ENCODE peak calls at places on chromosomes 11 and 22, in eight cellular contexts. F, X, A, I, Z, P, W and G are unnamed samples.

GRCh38 chr22:31230155-31230870 is 18.2 kb downstream of the LIMK2 start:
- DNase-seq in F (no peak), X (no peak), W (no peak), Z (no peak), I (no peak), P (no peak), A (no peak), G (no peak)

GRCh38 chr11:72483412-72484186 is 49.3 kb upstream of the CLPB start:
- DNase-seq in X (peak), I (no peak), A (no peak), F (peak), P (peak), Z (no peak), W (no peak), G (no peak)

GRCh38 chr11:2987881-2988280 is 4.2 kb downstream of the NAP1L4 start:
- DNase-seq in I (peak), X (no peak), P (no peak), F (no peak), Z (no peak), A (no peak), W (no peak), G (no peak)

GRCh38 chr11:29328961-29329441 is 687.8 kb downstream of the KCNA4 start:
- DNase-seq in P (no peak), W (no peak), Z (no peak), F (no peak), X (no peak), I (no peak), A (no peak), G (peak)

GRCh38 chr22:43346521-43346929 is 3.4 kb upstream of the SCUBE1 start:
- DNase-seq in P (peak), F (peak), Z (peak), I (peak), A (no peak), X (peak), W (no peak), G (peak)

GRCh38 chr22:35961480-35961902 is 67.1 kb downstream of the RBFOX2 start:
- DNase-seq in I (no peak), A (peak), P (peak), X (no peak), W (peak), F (no peak), Z (peak), G (no peak)

GRCh38 chr11:126025822-126026221 is 36.8 kb downstream of the CDON start:
- DNase-seq in P (no peak), F (no peak), I (no peak), Z (no peak), W (no peak), X (no peak), A (no peak), G (no peak)

GRCh38 chr11:2713721-2714462 is 14.1 kb upstream of the KCNQ1OT1 start:
- DNase-seq in Z (no peak), A (no peak), I (no peak), W (no peak), F (no peak), X (no peak), P (no peak), G (no peak)

GRCh38 chr11:32586576-32587190 is 3.1 kb downstream of the EIF3M start:
- DNase-seq in P (no peak), F (no peak), Z (no peak), X (no peak), W (no peak), A (no peak), I (no peak), G (no peak)

GRCh38 chr11:69934861-69935494 is 115.8 kb upstream of the FGF3 start:
- DNase-seq in Z (no peak), F (no peak), W (no peak), A (no peak), I (no peak), P (no peak), X (no peak), G (no peak)

GRCh38 chr22:19648419-19648929 is 65.8 kb upstream of the SEPTIN5 start:
- DNase-seq in P (no peak), F (no peak), A (no peak), W (no peak), Z (no peak), X (no peak), I (no peak), G (no peak)

GRCh38 chr22:37923927-37924326 is 17.8 kb downstream of the MICALL1 start:
- DNase-seq in X (no peak), F (no peak), A (no peak), Z (no peak), P (no peak), W (no peak), I (no peak), G (no peak)

GRCh38 chr22:31361743-31362142 is 15.6 kb upstream of the PATZ1 start:
- DNase-seq in A (no peak), W (no peak), P (no peak), F (no peak), I (no peak), X (no peak), Z (no peak), G (no peak)

GRCh38 chr11:82978422-82979099 is 77.0 kb downstream of the DDIAS start:
- DNase-seq in I (no peak), W (peak), P (no peak), X (no peak), Z (no peak), F (no peak), A (no peak), G (no peak)

GRCh38 chr22:17441326-17441725 is 72.1 kb downstream of the CECR2 start:
- DNase-seq in X (no peak), P (no peak), W (no peak), A (no peak), Z (no peak), I (no peak), F (no peak), G (no peak)

GRCh38 chr11:97722065-97722464 is 1298.7 kb upstream of the CNTN5 start:
- DNase-seq in W (peak), A (no peak), X (no peak), P (no peak), F (no peak), Z (no peak), I (no peak), G (no peak)

GRCh38 chr11:13126430-13126829 is 117.3 kb downstream of the RASSF10 start:
- DNase-seq in A (no peak), W (no peak), Z (no peak), F (no peak), P (no peak), X (no peak), I (no peak), G (no peak)

GRCh38 chr11:109552376-109552775 is 130.4 kb downstream of the C11orf87 start:
- DNase-seq in W (no peak), I (no peak), F (no peak), Z (no peak), X (no peak), A (no peak), P (no peak), G (no peak)

GRCh38 chr11:117724621-117725020 is 72.4 kb downstream of the DSCAML1 start:
- DNase-seq in I (no peak), P (no peak), A (no peak), Z (no peak), W (no peak), F (no peak), X (no peak), G (no peak)

GRCh38 chr22:27210111-27210739 is 552.8 kb downstream of the MIAT start:
- DNase-seq in A (no peak), X (no peak), P (no peak), Z (no peak), W (no peak), F (no peak), I (no peak), G (no peak)

GRCh38 chr11:128133501-128133900 is 453.9 kb downstream of the ETS1 start:
- DNase-seq in W (no peak), I (no peak), A (no peak), X (no peak), F (no peak), P (no peak), Z (no peak), G (no peak)

GRCh38 chr22:46350111-46350510 is 14.6 kb downstream of the TRMU start:
- DNase-seq in F (no peak), A (no peak), I (no peak), W (no peak), P (no peak), Z (no peak), X (no peak), G (no peak)

GRCh38 chr11:30859709-30860108 is 273.6 kb upstream of the MPPED2 start:
- DNase-seq in A (no peak), Z (no peak), F (no peak), W (no peak), P (no peak), X (no peak), I (no peak), G (no peak)

GRCh38 chr11:16795146-16795545 is 56.7 kb downstream of the C11orf58 start:
- DNase-seq in F (no peak), W (no peak), Z (no peak), X (no peak), P (no peak), A (no peak), I (no peak), G (no peak)

GRCh38 chr11:71499125-71499524 is 27.9 kb upstream of the KRTAP5-7 start:
- DNase-seq in P (no peak), W (no peak), F (no peak), I (no peak), X (no peak), A (no peak), Z (no peak), G (no peak)

GRCh38 chr11:128061321-128061871 is 526.0 kb downstream of the ETS1 start:
- DNase-seq in W (no peak), X (peak), Z (no peak), F (no peak), I (no peak), P (no peak), A (no peak), G (no peak)

GRCh38 chr22:49209452-49210195 is 618.0 kb downstream of the BRD1 start:
- DNase-seq in P (no peak), X (no peak), W (no peak), Z (no peak), I (no peak), A (peak), F (no peak), G (no peak)

GRCh38 chr22:42301742-42302102 is 31.3 kb upstream of the TCF20 start:
- DNase-seq in F (no peak), I (no peak), X (no peak), P (no peak), W (no peak), A (no peak), Z (no peak), G (no peak)

GRCh38 chr22:36541831-36542391 is 12.9 kb upstream of the EIF3D start:
- DNase-seq in P (no peak), F (no peak), I (no peak), X (peak), A (no peak), W (peak), Z (no peak), G (no peak)

GRCh38 chr11:11706022-11706421 is 84.2 kb upstream of the GALNT18 start:
- DNase-seq in P (no peak), W (no peak), Z (no peak), F (no peak), X (no peak), A (no peak), I (no peak), G (no peak)

GRCh38 chr11:74179234-74180126 is 8.4 kb downstream of the PPME1 start:
- DNase-seq in A (no peak), W (no peak), P (no peak), I (no peak), Z (no peak), X (no peak), F (no peak), G (no peak)

GRCh38 chr11:70815485-70815832 is 417.1 kb downstream of the CTTN start:
- DNase-seq in X (no peak), P (no peak), F (no peak), I (no peak), Z (no peak), W (no peak), A (no peak), G (no peak)

DNA sequence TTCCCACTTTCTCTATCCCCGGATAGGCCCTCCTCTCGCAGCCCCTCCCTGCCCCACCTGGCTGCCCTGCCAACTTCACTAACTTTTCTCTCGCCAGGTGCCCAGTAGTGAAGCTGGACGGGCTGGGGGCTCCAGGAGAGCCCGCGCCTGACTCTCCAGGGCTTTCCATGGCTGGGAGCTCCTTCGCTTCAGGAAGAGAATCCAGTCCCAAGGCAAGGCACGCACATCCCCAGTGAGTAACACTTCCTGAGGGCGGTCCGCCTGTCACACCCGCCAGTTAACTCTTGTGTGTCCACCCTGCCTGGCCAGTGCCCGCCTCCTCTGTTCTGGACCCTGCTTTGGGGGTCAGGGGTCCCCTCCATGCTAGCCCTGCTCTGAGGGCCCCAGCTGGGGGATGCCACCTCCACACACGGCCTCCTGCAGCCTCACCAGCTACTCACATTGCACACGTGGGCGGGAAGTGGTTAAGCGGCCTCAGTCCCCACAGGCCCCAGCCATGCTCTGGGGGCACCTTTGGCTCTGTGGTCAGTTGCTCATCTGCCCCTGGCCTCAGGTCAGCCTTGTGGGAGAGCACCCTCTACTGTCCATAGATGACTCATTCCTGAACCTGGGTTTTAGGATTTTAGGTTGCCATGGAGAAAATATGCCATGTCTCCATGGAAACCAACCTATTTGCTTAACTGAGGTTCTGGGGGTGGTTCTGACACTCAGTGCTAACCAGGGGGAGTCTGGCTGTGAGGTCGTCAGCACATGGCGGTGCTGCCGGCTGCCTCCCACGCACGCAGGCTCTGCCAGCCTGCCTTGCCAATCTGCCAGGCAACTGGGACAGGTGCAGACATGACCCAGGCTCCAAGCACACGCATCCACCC is at the start of gene RIN1:
- DNase-seq in F (peak), I (no peak), P (peak), A (peak), X (no peak), Z (peak), W (peak), G (peak)
- TF ChIP-seq CTCF in F (no peak), I (no peak), P (no peak), A (peak), X (no peak), Z (no peak), W (peak), G (peak)

DNA sequence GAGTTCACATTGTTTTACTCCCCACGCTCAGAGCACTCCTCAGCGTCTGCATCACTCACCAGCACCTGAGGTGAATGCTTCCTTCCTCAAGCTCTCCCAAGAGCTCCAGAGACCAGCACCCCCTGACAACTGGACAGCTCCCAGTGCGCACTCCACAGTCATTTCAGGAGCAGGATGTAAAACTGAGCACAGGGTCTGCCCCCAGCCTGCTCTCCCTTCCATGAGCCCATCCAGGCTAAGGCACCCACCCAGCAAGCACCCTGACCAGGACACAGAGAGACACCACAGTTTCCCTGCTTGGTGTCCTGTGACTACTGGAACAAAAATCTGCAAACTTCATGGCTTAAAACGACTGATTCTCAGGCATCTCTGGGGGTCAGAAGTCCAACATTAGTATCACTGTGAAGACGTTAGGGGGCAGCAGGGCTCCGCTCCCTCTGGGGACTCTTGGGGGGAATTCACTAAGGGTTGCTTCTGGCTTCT is 3.3 kb downstream of the SCGB1D2 start:
- DNase-seq in A (no peak), W (no peak), P (no peak), Z (no peak), X (no peak), F (peak), I (no peak), G (peak)
- TF ChIP-seq CTCF in A (no peak), W (no peak), P (no peak), Z (no peak), X (no peak), F (no peak), I (no peak), G (no peak)

GRCh38 chr11:57619331-57619730 is 21.8 kb downstream of the SERPING1 start:
- DNase-seq in P (no peak), X (no peak), F (no peak), A (no peak), W (no peak), I (no peak), Z (no peak), G (no peak)
- TF ChIP-seq CTCF in P (no peak), X (no peak), F (no peak), A (no peak), W (no peak), I (no peak), Z (no peak), G (no peak)

GRCh38 chr11:612201-612960 is 3.4 kb downstream of the IRF7 start:
- DNase-seq in Z (no peak), W (no peak), I (no peak), P (no peak), A (no peak), X (no peak), F (peak), G (no peak)
- TF ChIP-seq CTCF in Z (no peak), W (peak), I (no peak), P (no peak), A (no peak), X (no peak), F (peak), G (no peak)

GRCh38 chr22:22745225-22746060 is 101.0 kb downstream of the GGTLC2 start:
- DNase-seq in F (peak), A (no peak), X (peak), W (no peak), Z (no peak), P (no peak), I (no peak), G (peak)
- TF ChIP-seq CTCF in F (peak), A (peak), X (no peak), W (peak), Z (no peak), P (no peak), I (peak), G (peak)